ENCODE peak calls at places on chromosomes 13 and 19, in eight cellular contexts. T is fibroblast of villous mesenchyme; J is NCI-H1436; A is T-helper 22 cell; E is T-helper 17 cell; G is activated T-helper 1 cell treated with anti-CD3 and anti-CD28 coated beads, Interleukin-12 subunit alpha, Interleukin-12 subunit beta, Interleukin-2, Interleukin-4 antibody, amounts not matched to agents 30 ng/mL and 10 ng/mL and 1 ng/mL, durations not matched to agents 14 hours and 24 hours and 36 hours; H is hepatocyte; U is activated CD8-positive, alpha-beta memory T cell treated with anti-CD3 and anti-CD28 coated beads for 1 hour. P is an unnamed sample.

GRCh38 chr13:41411536-41411935 is 45.8 kb upstream of the RGCC start:
- DNase-seq in T (peak), J (no peak), A (no peak), E (no peak), G (no peak), H (peak), U (no peak), P (peak)

GRCh38 chr19:39969681-39970423 is 1.1 kb upstream of the PSMC4 start:
- DNase-seq in T (peak), J (no peak), A (no peak), E (no peak), G (peak), H (no peak), U (no peak), P (no peak)

GRCh38 chr13:63706751-63707150 is 2291.1 kb upstream of the PCDH20 start:
- DNase-seq in T (no peak), J (no peak), A (no peak), E (no peak), G (no peak), H (no peak), U (no peak), P (no peak)

GRCh38 chr13:35470671-35471465 is 5.6 kb downstream of the MAB21L1 start:
- DNase-seq in T (no peak), J (no peak), A (no peak), E (no peak), G (no peak), H (peak), U (no peak), P (peak)

GRCh38 chr13:100828226-100828625 is 153.6 kb upstream of the TMTC4 start:
- DNase-seq in T (no peak), J (peak), A (no peak), E (no peak), G (no peak), H (no peak), U (no peak), P (no peak)

GRCh38 chr13:106488075-106488474 is 47.4 kb downstream of the EFNB2 start:
- DNase-seq in T (no peak), J (no peak), A (no peak), E (no peak), G (no peak), H (no peak), U (no peak), P (no peak)

GRCh38 chr19:32296694-32297093 is 48.7 kb upstream of the ZNF507 start:
- DNase-seq in T (no peak), J (no peak), A (no peak), E (no peak), G (no peak), H (no peak), U (no peak), P (no peak)

GRCh38 chr13:25525884-25526283 is 154.1 kb downstream of the ATP8A2 start:
- DNase-seq in T (no peak), J (no peak), A (no peak), E (no peak), G (no peak), H (no peak), U (no peak), P (no peak)

GRCh38 chr19:38701455-38702063 is 42.7 kb downstream of the CAPN12 start:
- DNase-seq in T (peak), J (no peak), A (no peak), E (no peak), G (no peak), H (peak), U (no peak), P (peak)

GRCh38 chr13:38213307-38213706 is 136.3 kb upstream of the UFM1 start:
- DNase-seq in T (no peak), J (no peak), A (no peak), E (no peak), G (no peak), H (no peak), U (no peak), P (no peak)

GRCh38 chr13:79870766-79871165 is 389.8 kb downstream of the NDFIP2 start:
- DNase-seq in T (no peak), J (no peak), A (no peak), E (no peak), G (no peak), H (no peak), U (no peak), P (no peak)